ENCODE peak calls at places on chromosome 21, in ten cellular contexts. One of them, this sample, is unnamed.

GRCh38 chr21:28767523-28767922 is 225.2 kb downstream of the LTN1 start:
- DNase-seq in CD8-positive, alpha-beta T cell: no peak
- DNase-seq in epithelial cell of esophagus: no peak
- DNase-seq in lower leg skin: no peak
- DNase-seq in fibroblast of lung: no peak
- DNase-seq in SJSA1: no peak
- DNase-seq in astrocyte of the spinal cord: no peak
- DNase-seq in bronchial epithelial cell: no peak
- DNase-seq in skeletal muscle cell: no peak
- DNase-seq in OCI-LY7: no peak
- DNase-seq in this sample: no peak

GRCh38 chr21:14551741-14552140 is 5.6 kb upstream of the SAMSN1 start:
- DNase-seq in CD8-positive, alpha-beta T cell: no peak
- DNase-seq in epithelial cell of esophagus: no peak
- DNase-seq in lower leg skin: no peak
- DNase-seq in fibroblast of lung: no peak
- DNase-seq in SJSA1: no peak
- DNase-seq in astrocyte of the spinal cord: no peak
- DNase-seq in bronchial epithelial cell: no peak
- DNase-seq in skeletal muscle cell: no peak
- DNase-seq in OCI-LY7: no peak
- DNase-seq in this sample: no peak

GRCh38 chr21:36163780-36164426 is 7.3 kb downstream of the DOP1B start:
- DNase-seq in CD8-positive, alpha-beta T cell: no peak
- DNase-seq in epithelial cell of esophagus: no peak
- DNase-seq in lower leg skin: no peak
- DNase-seq in fibroblast of lung: no peak
- DNase-seq in SJSA1: no peak
- DNase-seq in astrocyte of the spinal cord: no peak
- DNase-seq in bronchial epithelial cell: no peak
- DNase-seq in skeletal muscle cell: no peak
- DNase-seq in OCI-LY7: no peak
- DNase-seq in this sample: no peak

GRCh38 chr21:38853421-38853919 is 47.7 kb downstream of the ETS2 start:
- DNase-seq in CD8-positive, alpha-beta T cell: no peak
- DNase-seq in epithelial cell of esophagus: peak; percentile 97
- DNase-seq in lower leg skin: peak; percentile 41
- DNase-seq in fibroblast of lung: peak; percentile 99
- DNase-seq in SJSA1: peak; percentile 20
- DNase-seq in astrocyte of the spinal cord: peak; percentile 96
- DNase-seq in bronchial epithelial cell: peak; percentile 97
- DNase-seq in skeletal muscle cell: peak; percentile 96
- DNase-seq in OCI-LY7: peak; percentile 71
- DNase-seq in this sample: peak; percentile 93

GRCh38 chr21:26982767-26983166 is 15.9 kb upstream of the ADAMTS5 start:
- DNase-seq in CD8-positive, alpha-beta T cell: no peak
- DNase-seq in epithelial cell of esophagus: peak; percentile 88
- DNase-seq in lower leg skin: no peak
- DNase-seq in fibroblast of lung: peak; percentile 33
- DNase-seq in SJSA1: no peak
- DNase-seq in astrocyte of the spinal cord: peak; percentile 53
- DNase-seq in bronchial epithelial cell: peak; percentile 90
- DNase-seq in skeletal muscle cell: peak; percentile 33
- DNase-seq in OCI-LY7: no peak
- DNase-seq in this sample: peak; percentile 26

GRCh38 chr21:33674226-33674625 is 31.9 kb downstream of the ITSN1 start:
- DNase-seq in CD8-positive, alpha-beta T cell: no peak
- DNase-seq in epithelial cell of esophagus: no peak
- DNase-seq in lower leg skin: no peak
- DNase-seq in fibroblast of lung: no peak
- DNase-seq in SJSA1: no peak
- DNase-seq in astrocyte of the spinal cord: no peak
- DNase-seq in bronchial epithelial cell: no peak
- DNase-seq in skeletal muscle cell: no peak
- DNase-seq in OCI-LY7: no peak
- DNase-seq in this sample: no peak

GRCh38 chr21:45512626-45513002 is 29.6 kb downstream of the SLC19A1 start:
- DNase-seq in CD8-positive, alpha-beta T cell: no peak
- DNase-seq in epithelial cell of esophagus: no peak
- DNase-seq in lower leg skin: no peak
- DNase-seq in fibroblast of lung: no peak
- DNase-seq in SJSA1: no peak
- DNase-seq in astrocyte of the spinal cord: no peak
- DNase-seq in bronchial epithelial cell: no peak
- DNase-seq in skeletal muscle cell: no peak
- DNase-seq in OCI-LY7: no peak
- DNase-seq in this sample: no peak

GRCh38 chr21:17146426-17146825 is 366.4 kb upstream of the CXADR start:
- DNase-seq in CD8-positive, alpha-beta T cell: no peak
- DNase-seq in epithelial cell of esophagus: no peak
- DNase-seq in lower leg skin: no peak
- DNase-seq in fibroblast of lung: no peak
- DNase-seq in SJSA1: no peak
- DNase-seq in astrocyte of the spinal cord: no peak
- DNase-seq in bronchial epithelial cell: no peak
- DNase-seq in skeletal muscle cell: no peak
- DNase-seq in OCI-LY7: no peak
- DNase-seq in this sample: no peak

GRCh38 chr21:16579538-16579937 is 849.8 kb downstream of the USP25 start:
- DNase-seq in CD8-positive, alpha-beta T cell: no peak
- DNase-seq in epithelial cell of esophagus: peak; percentile 11
- DNase-seq in lower leg skin: no peak
- DNase-seq in fibroblast of lung: peak; percentile 66
- DNase-seq in SJSA1: peak; percentile 22
- DNase-seq in astrocyte of the spinal cord: peak; percentile 78
- DNase-seq in bronchial epithelial cell: no peak
- DNase-seq in skeletal muscle cell: no peak
- DNase-seq in OCI-LY7: no peak
- DNase-seq in this sample: peak; percentile 90

GRCh38 chr21:24456358-24456757 is 1150.9 kb downstream of the MRPL39 start:
- DNase-seq in CD8-positive, alpha-beta T cell: no peak
- DNase-seq in epithelial cell of esophagus: no peak
- DNase-seq in lower leg skin: no peak
- DNase-seq in fibroblast of lung: peak; percentile 1
- DNase-seq in SJSA1: no peak
- DNase-seq in astrocyte of the spinal cord: peak; percentile 3
- DNase-seq in bronchial epithelial cell: no peak
- DNase-seq in skeletal muscle cell: no peak
- DNase-seq in OCI-LY7: no peak
- DNase-seq in this sample: peak; percentile 0
- H3K4me3 ChIP-seq in CD8-positive, alpha-beta T cell: no peak overlapping the region
- H3K4me3 ChIP-seq in epithelial cell of esophagus: no peak overlapping the region
- H3K4me3 ChIP-seq in lower leg skin: no peak overlapping the region
- H3K4me3 ChIP-seq in fibroblast of lung: no peak overlapping the region
- H3K4me3 ChIP-seq in SJSA1: no peak overlapping the region
- H3K4me3 ChIP-seq in astrocyte of the spinal cord: no peak overlapping the region
- H3K4me3 ChIP-seq in bronchial epithelial cell: no peak overlapping the region
- H3K4me3 ChIP-seq in skeletal muscle cell: no peak overlapping the region
- H3K4me3 ChIP-seq in OCI-LY7: no peak overlapping the region
- H3K4me3 ChIP-seq in this sample: no peak overlapping the region

GRCh38 chr21:42193721-42194120 is 25.2 kb upstream of the ABCG1 start:
- DNase-seq in CD8-positive, alpha-beta T cell: no peak
- DNase-seq in epithelial cell of esophagus: peak; percentile 58
- DNase-seq in lower leg skin: no peak
- DNase-seq in fibroblast of lung: no peak
- DNase-seq in SJSA1: no peak
- DNase-seq in astrocyte of the spinal cord: no peak
- DNase-seq in bronchial epithelial cell: peak; percentile 35
- DNase-seq in skeletal muscle cell: no peak
- DNase-seq in OCI-LY7: no peak
- DNase-seq in this sample: no peak

GRCh38 chr21:42193131-42193671 is 25.7 kb upstream of the ABCG1 start:
- DNase-seq in CD8-positive, alpha-beta T cell: peak; percentile 82
- DNase-seq in epithelial cell of esophagus: peak; percentile 36
- DNase-seq in lower leg skin: no peak
- DNase-seq in fibroblast of lung: peak; percentile 23
- DNase-seq in SJSA1: no peak
- DNase-seq in astrocyte of the spinal cord: peak; percentile 69
- DNase-seq in bronchial epithelial cell: no peak
- DNase-seq in skeletal muscle cell: no peak
- DNase-seq in OCI-LY7: no peak
- DNase-seq in this sample: peak; percentile 85

GRCh38 chr21:42191978-42192595 is 26.9 kb upstream of the ABCG1 start:
- DNase-seq in CD8-positive, alpha-beta T cell: no peak
- DNase-seq in epithelial cell of esophagus: peak; percentile 52
- DNase-seq in lower leg skin: no peak
- DNase-seq in fibroblast of lung: peak; percentile 18
- DNase-seq in SJSA1: no peak
- DNase-seq in astrocyte of the spinal cord: no peak
- DNase-seq in bronchial epithelial cell: peak; percentile 49
- DNase-seq in skeletal muscle cell: no peak
- DNase-seq in OCI-LY7: no peak
- DNase-seq in this sample: no peak

GRCh38 chr21:42195378-42196031 is 23.4 kb upstream of the ABCG1 start:
- DNase-seq in CD8-positive, alpha-beta T cell: no peak
- DNase-seq in epithelial cell of esophagus: peak; percentile 65
- DNase-seq in lower leg skin: no peak
- DNase-seq in fibroblast of lung: no peak
- DNase-seq in SJSA1: no peak
- DNase-seq in astrocyte of the spinal cord: peak; percentile 79
- DNase-seq in bronchial epithelial cell: peak; percentile 50
- DNase-seq in skeletal muscle cell: peak; percentile 57
- DNase-seq in OCI-LY7: peak; percentile 26
- DNase-seq in this sample: peak; percentile 96

DNA sequence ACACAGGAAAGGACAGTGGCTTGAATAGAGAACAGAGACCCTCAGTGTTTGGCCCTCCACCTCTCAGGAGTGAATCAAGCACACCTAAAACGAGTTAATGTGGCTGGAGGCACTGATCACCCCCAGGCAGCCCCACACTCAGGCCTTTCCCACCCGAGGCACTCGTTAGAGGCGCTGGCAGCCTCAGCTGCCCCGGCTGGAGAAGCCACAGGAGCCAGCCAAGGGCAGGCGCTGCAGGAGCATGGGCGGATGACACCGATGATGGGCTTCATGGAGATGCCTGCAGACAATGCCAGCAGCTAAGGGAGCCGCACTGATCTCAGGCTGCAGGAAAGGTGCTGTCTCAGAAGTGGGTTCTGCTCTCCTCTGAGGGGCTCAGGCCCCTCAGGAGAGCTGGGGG is 24.1 kb upstream of the ABCG1 start:
- DNase-seq in CD8-positive, alpha-beta T cell: no peak
- DNase-seq in epithelial cell of esophagus: no peak
- DNase-seq in lower leg skin: no peak
- DNase-seq in fibroblast of lung: no peak
- DNase-seq in SJSA1: no peak
- DNase-seq in astrocyte of the spinal cord: no peak
- DNase-seq in bronchial epithelial cell: no peak
- DNase-seq in skeletal muscle cell: no peak
- DNase-seq in OCI-LY7: no peak
- DNase-seq in this sample: peak; percentile 24
- H3K4me3 ChIP-seq in CD8-positive, alpha-beta T cell: no peak overlapping the region
- H3K4me3 ChIP-seq in epithelial cell of esophagus: no peak overlapping the region
- H3K4me3 ChIP-seq in lower leg skin: no peak overlapping the region
- H3K4me3 ChIP-seq in fibroblast of lung: no peak overlapping the region
- H3K4me3 ChIP-seq in SJSA1: no peak overlapping the region
- H3K4me3 ChIP-seq in astrocyte of the spinal cord: no peak overlapping the region
- H3K4me3 ChIP-seq in bronchial epithelial cell: no peak overlapping the region
- H3K4me3 ChIP-seq in skeletal muscle cell: no peak overlapping the region
- H3K4me3 ChIP-seq in OCI-LY7: no peak overlapping the region
- H3K4me3 ChIP-seq in this sample: no peak overlapping the region

GRCh38 chr21:44299458-44300261 is at the start of gene PFKL:
- DNase-seq in CD8-positive, alpha-beta T cell: peak; percentile 53
- DNase-seq in epithelial cell of esophagus: peak; percentile 59
- DNase-seq in lower leg skin: peak; percentile 44
- DNase-seq in fibroblast of lung: peak; percentile 36
- DNase-seq in SJSA1: peak; percentile 84
- DNase-seq in astrocyte of the spinal cord: peak; percentile 26
- DNase-seq in bronchial epithelial cell: peak; percentile 21
- DNase-seq in skeletal muscle cell: no peak
- DNase-seq in OCI-LY7: peak; percentile 81
- DNase-seq in this sample: peak; percentile 43
- H3K4me3 ChIP-seq in CD8-positive, alpha-beta T cell: peak within 1 kb of the TSS; percentile 76
- H3K4me3 ChIP-seq in epithelial cell of esophagus: peak within 1 kb of the TSS; percentile 73
- H3K4me3 ChIP-seq in lower leg skin: peak within 1 kb of the TSS; percentile 63
- H3K4me3 ChIP-seq in fibroblast of lung: peak within 1 kb of the TSS; percentile 61
- H3K4me3 ChIP-seq in SJSA1: peak within 1 kb of the TSS; percentile 71
- H3K4me3 ChIP-seq in astrocyte of the spinal cord: peak within 1 kb of the TSS; percentile 60
- H3K4me3 ChIP-seq in bronchial epithelial cell: peak within 1 kb of the TSS; percentile 81
- H3K4me3 ChIP-seq in skeletal muscle cell: peak within 1 kb of the TSS; percentile 75
- H3K4me3 ChIP-seq in OCI-LY7: peak within 1 kb of the TSS; percentile 86
- H3K4me3 ChIP-seq in this sample: peak within 1 kb of the TSS; percentile 74

GRCh38 chr21:25857308-25858099 is 122.7 kb downstream of the GABPA start:
- DNase-seq in CD8-positive, alpha-beta T cell: no peak
- DNase-seq in epithelial cell of esophagus: no peak
- DNase-seq in lower leg skin: no peak
- DNase-seq in fibroblast of lung: no peak
- DNase-seq in SJSA1: no peak
- DNase-seq in astrocyte of the spinal cord: no peak
- DNase-seq in bronchial epithelial cell: no peak
- DNase-seq in skeletal muscle cell: no peak
- DNase-seq in OCI-LY7: no peak
- DNase-seq in this sample: no peak

GRCh38 chr21:25858328-25858727 is 123.6 kb downstream of the GABPA start:
- DNase-seq in CD8-positive, alpha-beta T cell: no peak
- DNase-seq in epithelial cell of esophagus: no peak
- DNase-seq in lower leg skin: no peak
- DNase-seq in fibroblast of lung: no peak
- DNase-seq in SJSA1: no peak
- DNase-seq in astrocyte of the spinal cord: no peak
- DNase-seq in bronchial epithelial cell: no peak
- DNase-seq in skeletal muscle cell: no peak
- DNase-seq in OCI-LY7: no peak
- DNase-seq in this sample: no peak

GRCh38 chr21:25862596-25862995 is 127.8 kb downstream of the GABPA start:
- DNase-seq in CD8-positive, alpha-beta T cell: no peak
- DNase-seq in epithelial cell of esophagus: peak; percentile 66
- DNase-seq in lower leg skin: no peak
- DNase-seq in fibroblast of lung: peak; percentile 30
- DNase-seq in SJSA1: no peak
- DNase-seq in astrocyte of the spinal cord: peak; percentile 35
- DNase-seq in bronchial epithelial cell: peak; percentile 45
- DNase-seq in skeletal muscle cell: no peak
- DNase-seq in OCI-LY7: peak; percentile 34
- DNase-seq in this sample: peak; percentile 71

GRCh38 chr21:25862112-25862511 is 127.3 kb downstream of the GABPA start:
- DNase-seq in CD8-positive, alpha-beta T cell: no peak
- DNase-seq in epithelial cell of esophagus: no peak
- DNase-seq in lower leg skin: no peak
- DNase-seq in fibroblast of lung: no peak
- DNase-seq in SJSA1: no peak
- DNase-seq in astrocyte of the spinal cord: no peak
- DNase-seq in bronchial epithelial cell: no peak
- DNase-seq in skeletal muscle cell: no peak
- DNase-seq in OCI-LY7: no peak
- DNase-seq in this sample: no peak

DNA sequence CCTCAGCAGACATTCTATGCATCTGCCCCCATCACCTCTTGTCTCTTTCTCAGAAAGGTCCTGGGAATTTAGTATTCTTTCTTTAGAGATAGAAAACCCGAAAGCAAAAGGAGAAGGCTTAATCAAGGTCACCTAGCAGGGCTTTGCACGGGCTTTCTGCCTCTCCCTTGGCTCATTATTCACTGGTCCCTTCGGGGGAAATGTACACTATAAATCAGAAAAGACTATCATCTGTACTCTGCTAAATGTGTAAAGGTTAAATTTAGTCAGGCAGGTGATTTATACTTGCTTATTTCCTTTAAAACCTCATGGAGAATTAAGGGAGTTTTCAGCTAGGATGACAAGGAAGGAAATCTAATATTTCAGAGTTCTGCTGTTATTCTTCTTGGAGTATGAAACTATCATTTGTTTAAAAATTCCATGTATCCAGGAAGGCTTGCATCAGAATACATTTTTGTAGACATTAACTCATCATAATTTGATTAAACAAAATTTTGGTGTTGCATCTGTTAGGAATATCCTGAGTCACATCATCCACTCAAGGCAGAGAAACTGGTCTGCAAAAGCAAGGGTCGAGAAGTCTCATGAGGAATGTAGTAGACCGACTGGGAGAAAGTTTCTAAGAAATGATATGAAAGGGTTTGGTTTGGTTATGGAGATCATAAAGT is 124.6 kb downstream of the GABPA start:
- DNase-seq in CD8-positive, alpha-beta T cell: no peak
- DNase-seq in epithelial cell of esophagus: no peak
- DNase-seq in lower leg skin: no peak
- DNase-seq in fibroblast of lung: no peak
- DNase-seq in SJSA1: no peak
- DNase-seq in astrocyte of the spinal cord: no peak
- DNase-seq in bronchial epithelial cell: no peak
- DNase-seq in skeletal muscle cell: no peak
- DNase-seq in OCI-LY7: no peak
- DNase-seq in this sample: no peak
- H3K4me3 ChIP-seq in CD8-positive, alpha-beta T cell: no peak overlapping the region
- H3K4me3 ChIP-seq in epithelial cell of esophagus: no peak overlapping the region
- H3K4me3 ChIP-seq in lower leg skin: no peak overlapping the region
- H3K4me3 ChIP-seq in fibroblast of lung: no peak overlapping the region
- H3K4me3 ChIP-seq in SJSA1: no peak overlapping the region
- H3K4me3 ChIP-seq in astrocyte of the spinal cord: no peak overlapping the region
- H3K4me3 ChIP-seq in bronchial epithelial cell: no peak overlapping the region
- H3K4me3 ChIP-seq in skeletal muscle cell: no peak overlapping the region
- H3K4me3 ChIP-seq in OCI-LY7: no peak overlapping the region
- H3K4me3 ChIP-seq in this sample: no peak overlapping the region